ENCODE peak calls at places on chromosomes 3 and 15, in five cellular contexts. E is GM03348; S is stimulated activated CD8-positive, alpha-beta memory T cell treated with anti-CD3 and anti-CD28 coated beads, Interleukin-12 subunit alpha, Interleukin-12 subunit beta, amount 100 ng/mL, for 1 hour; W is NCI-H2029; K is activated gamma-delta T cell treated with Interleukin-2 at 50 U/mL for 16 hours. V is an unnamed sample.

GRCh38 chr3:148307443-148307843 is 390.3 kb upstream of the AGTR1 start:
- DNase-seq in E (no peak), K (no peak), S (no peak), W (no peak), V (no peak)

GRCh38 chr15:33834892-33835730 is 133.2 kb upstream of the CHRM5 start:
- DNase-seq in S (no peak), E (no peak), W (no peak), K (no peak), V (no peak)

GRCh38 chr3:142787719-142788118 is 63.9 kb downstream of the TRPC1 start:
- DNase-seq in E (no peak), W (no peak), K (no peak), S (no peak), V (no peak)

GRCh38 chr15:95368211-95368610 is 962.3 kb upstream of the NR2F2 start:
- DNase-seq in S (no peak), K (no peak), W (no peak), E (no peak), V (no peak)

GRCh38 chr15:100713163-100713867 is 110.9 kb downstream of the ASB7 start:
- DNase-seq in S (no peak), K (no peak), W (no peak), E (peak), V (peak)

GRCh38 chr15:80404057-80404718 is at the start of gene ARNT2:
- DNase-seq in K (no peak), W (no peak), S (no peak), E (peak), V (peak)

GRCh38 chr3:129122697-129123055 is 1.1 kb upstream of the RAB43 start:
- DNase-seq in W (no peak), E (peak), K (no peak), S (no peak), V (no peak)

GRCh38 chr15:78000089-78000926 is 77.2 kb downstream of the TBC1D2B start:
- DNase-seq in E (peak), S (peak), W (peak), K (peak), V (peak)

GRCh38 chr3:105791919-105792786 is 76.7 kb downstream of the CBLB start:
- DNase-seq in E (peak), K (no peak), W (no peak), S (no peak), V (peak)

GRCh38 chr3:171459942-171460225 is 321 bp downstream of the TNIK start:
- DNase-seq in S (no peak), W (peak), K (no peak), E (no peak), V (no peak)

GRCh38 chr3:46878796-46879436 is 1.4 kb downstream of the PTH1R start:
- DNase-seq in E (peak), K (no peak), S (no peak), W (no peak), V (peak)

GRCh38 chr3:70245746-70246525 is 66.5 kb downstream of the MDFIC2 start:
- DNase-seq in W (no peak), E (no peak), K (no peak), S (no peak), V (no peak)

GRCh38 chr3:197367081-197367780 is 68.8 kb upstream of the DLG1 start:
- DNase-seq in E (peak), S (no peak), K (no peak), W (peak), V (peak)

GRCh38 chr3:42745776-42746454 is 27.1 kb downstream of the CCDC13 start:
- DNase-seq in K (no peak), W (no peak), E (no peak), S (no peak), V (no peak)

GRCh38 chr15:69613182-69613581 is 160.6 kb downstream of the RPLP1 start:
- DNase-seq in E (no peak), K (no peak), W (no peak), S (no peak), V (no peak)

V was measured in myocyte.